ENCODE peak calls at places on chromosomes 11 and 22, in four cellular contexts. One of them, this sample, is unnamed.

GRCh38 chr11:132941024-132941646 is 591.2 kb downstream of the OPCML start:
- DNase-seq in HT1080: peak; percentile 20
- DNase-seq in stimulated activated CD8-positive, alpha-beta memory T cell treated with anti-CD3 and anti-CD28 coated beads, Interleukin-4, amount 100 ng/mL, for 1 hour: no peak
- DNase-seq in NCI-H1694: peak; percentile 6
- DNase-seq in this sample: peak; percentile 20

GRCh38 chr22:40679249-40679963 is at the start of gene MCHR1:
- DNase-seq in HT1080: no peak
- DNase-seq in stimulated activated CD8-positive, alpha-beta memory T cell treated with anti-CD3 and anti-CD28 coated beads, Interleukin-4, amount 100 ng/mL, for 1 hour: no peak
- DNase-seq in NCI-H1694: no peak
- DNase-seq in this sample: no peak

GRCh38 chr11:614583-615452 is 932 bp downstream of the IRF7 start:
- DNase-seq in stimulated activated CD8-positive, alpha-beta memory T cell treated with anti-CD3 and anti-CD28 coated beads, Interleukin-4, amount 100 ng/mL, for 1 hour: no peak
- DNase-seq in HT1080: no peak
- DNase-seq in NCI-H1694: no peak
- DNase-seq in this sample: peak; percentile 64

GRCh38 chr11:27013741-27014415 is 20.0 kb downstream of the FIBIN start:
- DNase-seq in stimulated activated CD8-positive, alpha-beta memory T cell treated with anti-CD3 and anti-CD28 coated beads, Interleukin-4, amount 100 ng/mL, for 1 hour: no peak
- DNase-seq in NCI-H1694: no peak
- DNase-seq in HT1080: no peak
- DNase-seq in this sample: no peak

GRCh38 chr11:69001301-69002081 is 11.6 kb downstream of the MRGPRF start:
- DNase-seq in HT1080: no peak
- DNase-seq in stimulated activated CD8-positive, alpha-beta memory T cell treated with anti-CD3 and anti-CD28 coated beads, Interleukin-4, amount 100 ng/mL, for 1 hour: no peak
- DNase-seq in NCI-H1694: no peak
- DNase-seq in this sample: no peak

GRCh38 chr22:17748555-17749353 is 25.5 kb downstream of the BID start:
- DNase-seq in NCI-H1694: no peak
- DNase-seq in HT1080: no peak
- DNase-seq in stimulated activated CD8-positive, alpha-beta memory T cell treated with anti-CD3 and anti-CD28 coated beads, Interleukin-4, amount 100 ng/mL, for 1 hour: no peak
- DNase-seq in this sample: no peak

GRCh38 chr11:69260622-69261021 is 33.3 kb upstream of the MYEOV start:
- DNase-seq in NCI-H1694: no peak
- DNase-seq in stimulated activated CD8-positive, alpha-beta memory T cell treated with anti-CD3 and anti-CD28 coated beads, Interleukin-4, amount 100 ng/mL, for 1 hour: no peak
- DNase-seq in HT1080: no peak
- DNase-seq in this sample: no peak

GRCh38 chr22:30910358-30910757 is 58.2 kb downstream of the MORC2 start:
- DNase-seq in NCI-H1694: no peak
- DNase-seq in stimulated activated CD8-positive, alpha-beta memory T cell treated with anti-CD3 and anti-CD28 coated beads, Interleukin-4, amount 100 ng/mL, for 1 hour: no peak
- DNase-seq in HT1080: no peak
- DNase-seq in this sample: no peak

GRCh38 chr11:58958500-58958899 is 19.2 kb downstream of the GLYATL1 start:
- DNase-seq in HT1080: no peak
- DNase-seq in stimulated activated CD8-positive, alpha-beta memory T cell treated with anti-CD3 and anti-CD28 coated beads, Interleukin-4, amount 100 ng/mL, for 1 hour: no peak
- DNase-seq in NCI-H1694: no peak
- DNase-seq in this sample: peak; percentile 41

GRCh38 chr11:18455686-18456372 is at the start of gene LDHAL6A:
- DNase-seq in NCI-H1694: no peak
- DNase-seq in HT1080: no peak
- DNase-seq in stimulated activated CD8-positive, alpha-beta memory T cell treated with anti-CD3 and anti-CD28 coated beads, Interleukin-4, amount 100 ng/mL, for 1 hour: no peak
- DNase-seq in this sample: no peak

GRCh38 chr22:49756656-49757055 is 71.0 kb downstream of the BRD1 start:
- DNase-seq in stimulated activated CD8-positive, alpha-beta memory T cell treated with anti-CD3 and anti-CD28 coated beads, Interleukin-4, amount 100 ng/mL, for 1 hour: no peak
- DNase-seq in NCI-H1694: no peak
- DNase-seq in HT1080: no peak
- DNase-seq in this sample: no peak

GRCh38 chr22:47629273-47629711 is 866.8 kb downstream of the TBC1D22A start:
- DNase-seq in HT1080: no peak
- DNase-seq in NCI-H1694: no peak
- DNase-seq in stimulated activated CD8-positive, alpha-beta memory T cell treated with anti-CD3 and anti-CD28 coated beads, Interleukin-4, amount 100 ng/mL, for 1 hour: no peak
- DNase-seq in this sample: no peak

GRCh38 chr22:25754527-25755202 is 12.7 kb downstream of the MYO18B start:
- DNase-seq in HT1080: peak; percentile 97
- DNase-seq in stimulated activated CD8-positive, alpha-beta memory T cell treated with anti-CD3 and anti-CD28 coated beads, Interleukin-4, amount 100 ng/mL, for 1 hour: no peak
- DNase-seq in NCI-H1694: no peak
- DNase-seq in this sample: peak; percentile 11

GRCh38 chr11:106457727-106458126 is 380.3 kb downstream of the AASDHPPT start:
- DNase-seq in stimulated activated CD8-positive, alpha-beta memory T cell treated with anti-CD3 and anti-CD28 coated beads, Interleukin-4, amount 100 ng/mL, for 1 hour: no peak
- DNase-seq in HT1080: peak; percentile 77
- DNase-seq in NCI-H1694: no peak
- DNase-seq in this sample: peak; percentile 14

GRCh38 chr11:106998126-106998525 is 20.1 kb downstream of the GUCY1A2 start:
- DNase-seq in HT1080: no peak
- DNase-seq in NCI-H1694: no peak
- DNase-seq in stimulated activated CD8-positive, alpha-beta memory T cell treated with anti-CD3 and anti-CD28 coated beads, Interleukin-4, amount 100 ng/mL, for 1 hour: no peak
- DNase-seq in this sample: no peak

GRCh38 chr11:10746871-10747270 is 4.2 kb upstream of the CTR9 start:
- DNase-seq in HT1080: no peak
- DNase-seq in stimulated activated CD8-positive, alpha-beta memory T cell treated with anti-CD3 and anti-CD28 coated beads, Interleukin-4, amount 100 ng/mL, for 1 hour: no peak
- DNase-seq in NCI-H1694: no peak
- DNase-seq in this sample: no peak

GRCh38 chr22:50276143-50276542 is 6.0 kb upstream of the MAPK11 start:
- DNase-seq in NCI-H1694: peak; percentile 19
- DNase-seq in HT1080: no peak
- DNase-seq in stimulated activated CD8-positive, alpha-beta memory T cell treated with anti-CD3 and anti-CD28 coated beads, Interleukin-4, amount 100 ng/mL, for 1 hour: peak; percentile 12
- DNase-seq in this sample: no peak

GRCh38 chr11:126214446-126215240 is 3.1 kb downstream of the FAM118B start:
- DNase-seq in stimulated activated CD8-positive, alpha-beta memory T cell treated with anti-CD3 and anti-CD28 coated beads, Interleukin-4, amount 100 ng/mL, for 1 hour: no peak
- DNase-seq in HT1080: no peak
- DNase-seq in NCI-H1694: no peak
- DNase-seq in this sample: no peak

GRCh38 chr11:47448566-47449427 is at the start of gene RAPSN:
- DNase-seq in HT1080: no peak
- DNase-seq in NCI-H1694: no peak
- DNase-seq in stimulated activated CD8-positive, alpha-beta memory T cell treated with anti-CD3 and anti-CD28 coated beads, Interleukin-4, amount 100 ng/mL, for 1 hour: no peak
- DNase-seq in this sample: no peak

GRCh38 chr11:17765381-17766359 is 31.1 kb downstream of the KCNC1 start:
- DNase-seq in HT1080: no peak
- DNase-seq in stimulated activated CD8-positive, alpha-beta memory T cell treated with anti-CD3 and anti-CD28 coated beads, Interleukin-4, amount 100 ng/mL, for 1 hour: no peak
- DNase-seq in NCI-H1694: no peak
- DNase-seq in this sample: no peak

GRCh38 chr22:42520663-42521546 is 1.3 kb upstream of the RRP7A start:
- DNase-seq in HT1080: no peak
- DNase-seq in NCI-H1694: no peak
- DNase-seq in stimulated activated CD8-positive, alpha-beta memory T cell treated with anti-CD3 and anti-CD28 coated beads, Interleukin-4, amount 100 ng/mL, for 1 hour: no peak
- DNase-seq in this sample: no peak

GRCh38 chr11:64931290-64931689 is 4.4 kb downstream of the GPHA2 start:
- DNase-seq in NCI-H1694: no peak
- DNase-seq in HT1080: no peak
- DNase-seq in stimulated activated CD8-positive, alpha-beta memory T cell treated with anti-CD3 and anti-CD28 coated beads, Interleukin-4, amount 100 ng/mL, for 1 hour: no peak
- DNase-seq in this sample: no peak

GRCh38 chr11:46238078-46238966 is 39.1 kb upstream of the CREB3L1 start:
- DNase-seq in stimulated activated CD8-positive, alpha-beta memory T cell treated with anti-CD3 and anti-CD28 coated beads, Interleukin-4, amount 100 ng/mL, for 1 hour: no peak
- DNase-seq in HT1080: peak; percentile 37
- DNase-seq in NCI-H1694: no peak
- DNase-seq in this sample: no peak

GRCh38 chr22:37664249-37665101 is 6.0 kb downstream of the PDXP start:
- DNase-seq in HT1080: no peak
- DNase-seq in stimulated activated CD8-positive, alpha-beta memory T cell treated with anti-CD3 and anti-CD28 coated beads, Interleukin-4, amount 100 ng/mL, for 1 hour: no peak
- DNase-seq in NCI-H1694: no peak
- DNase-seq in this sample: no peak

GRCh38 chr22:17403906-17404305 is 34.6 kb downstream of the CECR2 start:
- DNase-seq in HT1080: no peak
- DNase-seq in NCI-H1694: no peak
- DNase-seq in stimulated activated CD8-positive, alpha-beta memory T cell treated with anti-CD3 and anti-CD28 coated beads, Interleukin-4, amount 100 ng/mL, for 1 hour: no peak
- DNase-seq in this sample: peak; percentile 8

GRCh38 chr11:17538054-17538453 is 6.2 kb downstream of the USH1C start:
- DNase-seq in NCI-H1694: no peak
- DNase-seq in HT1080: no peak
- DNase-seq in stimulated activated CD8-positive, alpha-beta memory T cell treated with anti-CD3 and anti-CD28 coated beads, Interleukin-4, amount 100 ng/mL, for 1 hour: no peak
- DNase-seq in this sample: no peak

GRCh38 chr22:45124176-45124857 is 39.4 kb upstream of the NUP50 start:
- DNase-seq in NCI-H1694: no peak
- DNase-seq in stimulated activated CD8-positive, alpha-beta memory T cell treated with anti-CD3 and anti-CD28 coated beads, Interleukin-4, amount 100 ng/mL, for 1 hour: no peak
- DNase-seq in HT1080: no peak
- DNase-seq in this sample: no peak